ENCODE peak calls at places on chromosomes 2 and 18, in six cellular contexts. T is neural crest cell, Q is left ventricle myocardium inferior, K is BE2C, F is GM13977, B is heart left ventricle. A is an unnamed sample.
A peak's percentile ranks its signal among the peaks of the same experiment; 100 is the strongest.

GRCh38 chr2:46012618-46013240 is 284.5 kb upstream of the EPAS1 start:
- DNase-seq in B (no peak), T (no peak), K (no peak), F (no peak), Q (no peak), A (no peak)

GRCh38 chr18:36127866-36128845 is 984 bp downstream of the SLC39A6 start:
- DNase-seq in B (no peak), Q (no peak), K (peak; percentile 10), F (no peak), T (peak; percentile 9), A (peak; percentile 27)

GRCh38 chr18:32391126-32391525 is 79.6 kb downstream of the GAREM1 start:
- DNase-seq in K (no peak), T (no peak), B (no peak), Q (no peak), F (no peak), A (no peak)

GRCh38 chr2:134231965-134232340 is 21.9 kb upstream of the MGAT5 start:
- DNase-seq in K (no peak), Q (no peak), T (no peak), B (no peak), F (no peak), A (no peak)

GRCh38 chr2:86648696-86649095 is 25.0 kb upstream of the RNF103 start:
- DNase-seq in Q (no peak), T (no peak), K (no peak), B (no peak), F (no peak), A (no peak)

GRCh38 chr2:237662671-237663093 is 35.3 kb downstream of the LRRFIP1 start:
- DNase-seq in B (peak; percentile 80), Q (peak; percentile 87), K (peak; percentile 91), F (no peak), T (peak; percentile 55), A (no peak)

GRCh38 chr2:26363323-26363722 is 16.7 kb upstream of the ADGRF3 start:
- DNase-seq in Q (no peak), F (no peak), T (no peak), K (no peak), B (no peak), A (no peak)

GRCh38 chr2:239443666-239444567 is 43.1 kb upstream of the HDAC4 start:
- DNase-seq in T (no peak), F (no peak), B (no peak), K (no peak), Q (no peak), A (no peak)

GRCh38 chr2:54704688-54705605 is 18.5 kb upstream of the EML6 start:
- DNase-seq in T (no peak), B (no peak), Q (no peak), F (peak; percentile 60), K (no peak), A (peak; percentile 66)

GRCh38 chr2:241775223-241776177 is 1.1 kb upstream of the GAL3ST2 start:
- DNase-seq in F (peak; percentile 23), Q (no peak), B (no peak), T (no peak), K (peak; percentile 18), A (peak; percentile 20)

GRCh38 chr2:235577404-235578330 is 83.8 kb downstream of the AGAP1 start:
- DNase-seq in T (peak; percentile 47), K (no peak), F (no peak), Q (peak; percentile 51), B (peak; percentile 44), A (no peak)

GRCh38 chr2:200705305-200705985 is 106.3 kb upstream of the BZW1 start:
- DNase-seq in B (no peak), T (no peak), Q (peak; percentile 21), K (no peak), F (no peak), A (no peak)

GRCh38 chr2:200702044-200702443 is 109.7 kb upstream of the BZW1 start:
- DNase-seq in B (no peak), K (no peak), T (no peak), F (no peak), Q (no peak), A (no peak)

GRCh38 chr2:200703926-200704637 is 107.6 kb upstream of the BZW1 start:
- DNase-seq in B (no peak), K (no peak), Q (no peak), T (no peak), F (no peak), A (no peak)

GRCh38 chr2:200702646-200703118 is 109.0 kb upstream of the BZW1 start:
- DNase-seq in T (no peak), K (no peak), B (no peak), Q (no peak), F (no peak), A (no peak)

GRCh38 chr2:200703132-200703925 is 108.4 kb upstream of the BZW1 start:
- DNase-seq in K (peak; percentile 31), Q (no peak), T (peak; percentile 14), F (no peak), B (peak; percentile 15), A (no peak)
- TF ChIP-seq CTCF in K (peak; percentile 61), Q (peak; percentile 64), T (peak; percentile 79), F (peak; percentile 55), B (peak; percentile 45), A (peak; percentile 3)

DNA sequence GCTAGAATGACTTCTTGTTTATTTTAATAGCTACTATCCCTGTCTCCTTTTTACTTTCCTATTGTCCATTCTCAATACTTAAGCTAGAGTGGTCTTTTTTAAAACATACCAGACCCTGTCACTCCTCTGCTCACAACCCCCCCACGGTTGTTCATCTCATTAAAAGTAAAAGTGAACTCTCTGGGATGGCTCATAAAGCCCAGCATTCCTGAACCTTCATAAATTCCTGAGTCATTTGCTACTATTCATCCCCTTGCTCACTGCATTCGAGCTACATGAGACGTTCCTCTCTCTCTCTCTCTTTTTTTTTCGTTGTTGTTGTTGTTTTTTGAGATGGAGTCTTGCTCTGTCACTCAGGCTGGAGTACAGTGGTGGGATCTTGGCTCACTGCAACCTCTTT is 148.7 kb upstream of the DSEL start:
- DNase-seq in K (no peak), T (no peak), Q (no peak), B (no peak), F (no peak), A (no peak)
- TF ChIP-seq CTCF in K (no peak), T (no peak), Q (no peak), B (no peak), F (no peak), A (no peak)

GRCh38 chr2:180071797-180072196 is 64.7 kb upstream of the CWC22 start:
- DNase-seq in B (no peak), K (no peak), Q (no peak), T (no peak), F (no peak), A (no peak)

GRCh38 chr2:180075763-180076362 is 68.8 kb upstream of the CWC22 start:
- DNase-seq in B (no peak), F (no peak), Q (no peak), K (no peak), T (no peak), A (no peak)

GRCh38 chr2:180077295-180077906 is 70.3 kb upstream of the CWC22 start:
- DNase-seq in F (peak; percentile 7), K (no peak), T (no peak), Q (no peak), B (no peak), A (peak; percentile 5)
- TF ChIP-seq CTCF in F (peak; percentile 52), K (peak; percentile 40), T (peak; percentile 75), Q (peak; percentile 64), B (peak; percentile 50), A (no peak)

DNA sequence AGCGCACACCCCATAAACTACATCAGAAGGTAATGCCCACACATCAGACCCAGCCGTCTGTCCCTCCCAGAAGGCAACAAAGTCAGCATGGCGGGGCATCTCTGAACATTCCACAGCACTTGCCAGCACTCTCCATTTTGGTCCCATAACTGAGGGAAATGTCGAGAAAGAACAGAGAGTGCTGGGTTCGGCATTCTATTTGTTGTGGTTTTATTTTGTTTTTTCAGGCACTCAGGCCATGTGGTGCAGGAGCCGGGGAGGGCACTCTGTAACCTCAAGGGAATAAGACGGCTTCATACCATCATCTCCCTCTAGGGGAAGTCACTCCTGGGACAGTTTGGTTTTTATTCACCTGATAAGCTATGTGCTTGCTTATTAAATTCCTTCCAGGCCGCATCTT is 156.0 kb downstream of the SEPTIN10 start:
- DNase-seq in B (no peak), T (no peak), K (no peak), Q (no peak), F (no peak), A (no peak)
- TF ChIP-seq CTCF in B (no peak), T (no peak), K (no peak), Q (no peak), F (no peak), A (no peak)

GRCh38 chr2:234191819-234192407 is 141.4 kb downstream of the SPP2 start:
- DNase-seq in B (no peak), T (no peak), K (peak; percentile 38), F (no peak), Q (no peak), A (no peak)
- TF ChIP-seq CTCF in B (no peak), T (no peak), K (peak; percentile 17), F (no peak), Q (no peak), A (no peak)

GRCh38 chr2:127701193-127701650 is at the start of gene SFT2D3:
- DNase-seq in T (peak; percentile 80), Q (peak; percentile 92), B (peak; percentile 93), F (peak; percentile 98), K (peak; percentile 86), A (peak; percentile 98)

GRCh38 chr2:127702395-127703009 is 1.2 kb downstream of the SFT2D3 start:
- DNase-seq in Q (no peak), F (no peak), B (no peak), T (no peak), K (no peak), A (no peak)

GRCh38 chr2:127700527-127701192 is 637 bp upstream of the SFT2D3 start:
- DNase-seq in B (peak; percentile 48), K (no peak), F (peak; percentile 70), Q (peak; percentile 50), T (no peak), A (peak; percentile 91)

GRCh38 chr2:127703282-127703681 is 2.0 kb downstream of the SFT2D3 start:
- DNase-seq in B (no peak), T (no peak), Q (no peak), F (no peak), K (no peak), A (no peak)

GRCh38 chr2:127701651-127702394 is 526 bp downstream of the SFT2D3 start:
- DNase-seq in Q (peak; percentile 78), T (peak; percentile 66), B (peak; percentile 74), F (peak; percentile 87), K (peak; percentile 72), A (peak; percentile 86)
- TF ChIP-seq CTCF in Q (peak; percentile 56), T (peak; percentile 41), B (no peak), F (peak; percentile 16), K (no peak), A (no peak)

DNA sequence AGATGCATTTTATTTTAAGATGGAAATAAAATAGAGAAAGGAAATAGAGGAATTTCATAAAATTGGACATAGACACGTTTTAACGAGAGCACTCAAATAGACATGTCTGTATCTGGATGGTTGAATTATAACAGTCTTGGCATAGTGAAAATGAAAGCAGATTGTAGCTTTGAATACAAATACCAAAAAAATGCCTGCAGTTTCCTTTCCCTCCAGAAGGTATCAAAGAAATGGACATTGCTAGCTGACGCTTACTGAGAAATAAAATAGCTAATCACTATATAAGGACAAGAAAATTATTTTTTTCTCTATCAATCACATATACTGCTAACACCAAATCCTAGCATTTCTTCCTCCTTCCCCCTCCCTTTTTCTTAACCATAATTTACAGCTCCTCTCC is 11.4 kb upstream of the MAPRE2 start:
- DNase-seq in B (no peak), K (no peak), Q (no peak), F (peak; percentile 31), T (no peak), A (no peak)
- TF ChIP-seq CTCF in B (no peak), K (no peak), Q (peak; percentile 44), F (no peak), T (peak; percentile 28), A (no peak)

GRCh38 chr18:58443671-58444070 is 185.2 kb downstream of the ALPK2 start:
- DNase-seq in B (no peak), K (no peak), T (no peak), Q (no peak), F (no peak), A (no peak)
- TF ChIP-seq CTCF in B (no peak), K (no peak), T (no peak), Q (no peak), F (no peak), A (no peak)

A was measured in GM20000.